ENCODE peak calls at places on chromosomes 6 and 20, in seven cellular contexts. C is IMR-90, I is mesenchymal stem cell, M is H9, N is trophoblast cell, L is neuronal stem cell, E is H1. Q is an unnamed sample.

GRCh38 chr20:38764563-38765355 is 16.5 kb downstream of the ACTR5 start:
- DNase-seq in C (peak; percentile 93), E (no peak), I (peak; percentile 83), L (no peak), N (peak; percentile 42), M (no peak), Q (peak; percentile 50)

GRCh38 chr6:141829566-141829965 is 303.2 kb upstream of the GJE1 start:
- DNase-seq in E (peak; percentile 36), C (no peak), I (no peak), N (no peak), L (peak; percentile 84), M (peak; percentile 46), Q (peak; percentile 35)

GRCh38 chr6:111928139-111928538 is 54.9 kb upstream of the FYN start:
- DNase-seq in C (no peak), M (no peak), I (no peak), E (no peak), N (no peak), L (no peak), Q (no peak)

GRCh38 chr6:142855877-142856606 is 88.9 kb downstream of the HIVEP2 start:
- DNase-seq in N (no peak), C (no peak), E (no peak), M (no peak), L (no peak), I (no peak), Q (no peak)

GRCh38 chr20:36792422-36792821 is 18.9 kb upstream of the DSN1 start:
- DNase-seq in L (peak; percentile 61), C (peak; percentile 72), N (peak; percentile 88), E (peak; percentile 56), I (peak; percentile 81), M (peak; percentile 84), Q (peak; percentile 94)

GRCh38 chr6:33716890-33717632 is 5.6 kb upstream of the UQCC2 start:
- DNase-seq in N (peak; percentile 11), L (no peak), M (no peak), C (no peak), I (no peak), E (no peak), Q (peak; percentile 65)

GRCh38 chr6:52925042-52925441 is 15.5 kb upstream of the GSTA3 start:
- DNase-seq in M (no peak), N (peak; percentile 28), L (no peak), C (no peak), I (no peak), E (no peak), Q (no peak)

GRCh38 chr20:14826926-14827325 is 489.5 kb upstream of the FLRT3 start:
- DNase-seq in L (no peak), N (no peak), M (no peak), E (no peak), C (no peak), I (no peak), Q (no peak)

GRCh38 chr20:62770111-62770910 is 26.0 kb upstream of the MRGBP start:
- DNase-seq in C (no peak), E (no peak), N (no peak), I (no peak), M (no peak), L (no peak), Q (no peak)

GRCh38 chr6:33851959-33852358 is 48.2 kb upstream of the MLN start:
- DNase-seq in L (peak; percentile 15), I (peak; percentile 33), N (peak; percentile 25), C (no peak), M (peak; percentile 94), E (peak; percentile 66), Q (peak; percentile 96)

GRCh38 chr6:169970306-169970988 is 219.0 kb downstream of the ERMARD start:
- DNase-seq in M (peak; percentile 21), C (no peak), L (no peak), I (no peak), N (peak; percentile 66), E (no peak), Q (peak; percentile 38)

GRCh38 chr6:17705778-17706579 is 746 bp downstream of the NUP153 start:
- DNase-seq in C (peak; percentile 67), M (peak; percentile 58), E (no peak), L (peak; percentile 69), N (peak; percentile 79), I (peak; percentile 85), Q (peak; percentile 81)

GRCh38 chr6:152811785-152812184 is 61.2 kb downstream of the VIP start:
- DNase-seq in M (no peak), I (no peak), C (no peak), N (no peak), E (no peak), L (no peak), Q (no peak)

GRCh38 chr6:137666202-137666774 is 172.1 kb upstream of the OLIG3 start:
- DNase-seq in C (no peak), N (no peak), M (no peak), I (peak; percentile 9), E (no peak), L (no peak), Q (no peak)

GRCh38 chr6:38760097-38760496 is 45.0 kb downstream of the DNAH8 start:
- DNase-seq in C (no peak), N (no peak), L (no peak), M (no peak), E (no peak), I (no peak), Q (no peak)

GRCh38 chr6:2103644-2104523 is 141.5 kb downstream of the GMDS start:
- DNase-seq in L (no peak), C (peak; percentile 69), M (no peak), E (no peak), N (peak; percentile 66), I (peak; percentile 33), Q (peak; percentile 19)

GRCh38 chr6:122735618-122736017 is 43.9 kb upstream of the FABP7 start:
- DNase-seq in E (no peak), N (peak; percentile 81), L (no peak), C (no peak), I (no peak), M (no peak), Q (no peak)

GRCh38 chr6:15538766-15539165 is 124.1 kb downstream of the DTNBP1 start:
- DNase-seq in M (no peak), L (no peak), N (no peak), C (no peak), I (no peak), E (no peak), Q (peak; percentile 80)

GRCh38 chr20:8875586-8875985 is 193.3 kb upstream of the PLCB4 start:
- DNase-seq in L (no peak), C (no peak), I (no peak), M (no peak), N (no peak), E (no peak), Q (no peak)

GRCh38 chr6:146546440-146546839 is 2.8 kb downstream of the RAB32 start:
- DNase-seq in C (peak; percentile 94), L (no peak), I (peak; percentile 80), N (peak; percentile 98), E (no peak), M (no peak), Q (peak; percentile 75)

GRCh38 chr6:135291288-135292116 is 110.4 kb downstream of the MYB start:
- DNase-seq in L (no peak), M (no peak), N (no peak), E (no peak), C (peak; percentile 24), I (peak; percentile 12), Q (peak; percentile 16)

GRCh38 chr20:58312836-58313235 is 3.3 kb downstream of the RAB22A start:
- DNase-seq in E (no peak), N (no peak), I (no peak), M (no peak), L (no peak), C (no peak), Q (no peak)

GRCh38 chr6:118890997-118891790 is 2.8 kb upstream of the ASF1A start:
- DNase-seq in M (no peak), C (no peak), N (no peak), E (no peak), L (no peak), I (no peak), Q (no peak)

GRCh38 chr6:148383658-148384417 is 41.2 kb downstream of the SASH1 start:
- DNase-seq in M (no peak), N (peak; percentile 26), E (no peak), C (no peak), L (no peak), I (no peak), Q (no peak)

GRCh38 chr20:38771621-38772020 is 23.4 kb downstream of the ACTR5 start:
- DNase-seq in C (no peak), N (no peak), L (no peak), E (no peak), I (no peak), M (no peak), Q (no peak)

GRCh38 chr6:108476381-108476780 is 84.3 kb upstream of the FOXO3 start:
- DNase-seq in I (no peak), E (no peak), L (no peak), C (no peak), M (no peak), N (no peak), Q (no peak)

GRCh38 chr6:91575032-91575431 is 988.2 kb upstream of the MAP3K7 start:
- DNase-seq in I (peak; percentile 32), N (no peak), M (no peak), E (no peak), L (no peak), C (peak; percentile 15), Q (no peak)

DNA sequence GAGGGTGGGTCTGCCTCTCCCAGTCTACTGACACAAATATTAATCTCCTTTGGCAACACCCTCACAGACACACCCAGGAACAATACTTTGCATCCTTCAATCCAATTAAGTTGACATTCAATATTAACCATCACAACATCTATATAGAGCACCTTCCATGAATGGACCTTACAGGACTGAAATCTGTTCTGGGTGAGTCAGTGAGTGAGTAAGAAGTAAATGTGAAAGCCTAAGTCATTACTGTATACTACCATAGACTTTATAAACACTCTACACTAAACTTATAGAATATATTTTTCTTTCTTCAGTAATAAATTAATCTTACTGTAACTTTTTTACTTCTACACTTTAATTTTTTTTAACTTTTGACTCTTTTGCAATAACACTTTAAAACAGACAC is 993.8 kb upstream of the MAP3K7 start:
- DNase-seq in C (peak; percentile 46), N (no peak), L (no peak), I (no peak), M (no peak), E (no peak), Q (no peak)
- H3K23ac ChIP-seq in C (no peak overlapping the region), N (no peak overlapping the region), L (no peak overlapping the region), I (no peak overlapping the region), M (no peak overlapping the region), E (no peak overlapping the region), Q (no peak overlapping the region)

DNA sequence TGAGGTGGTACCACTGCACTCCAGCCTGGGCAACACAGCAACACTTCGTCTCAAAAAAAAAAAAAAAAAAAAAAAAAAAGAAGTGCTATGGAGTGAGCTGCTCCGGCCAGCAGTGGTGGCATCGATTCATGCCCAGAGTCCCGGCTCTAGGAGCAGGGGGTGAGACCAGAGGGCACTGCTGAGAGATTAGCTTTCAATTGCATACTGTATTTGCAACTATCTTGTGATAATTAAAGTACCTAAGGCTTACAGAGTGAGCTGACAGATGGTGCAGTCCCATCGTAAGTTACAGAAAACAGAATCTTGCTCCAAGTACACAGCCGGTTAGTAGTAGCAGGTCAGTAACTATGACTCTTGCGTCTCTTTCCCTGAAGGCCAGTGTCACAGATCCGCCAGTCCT is 31.5 kb downstream of the TMEM14B start:
- DNase-seq in E (no peak), N (no peak), M (no peak), C (no peak), I (no peak), L (no peak), Q (no peak)
- H3K23ac ChIP-seq in E (no peak overlapping the region), N (no peak overlapping the region), M (no peak overlapping the region), C (no peak overlapping the region), I (no peak overlapping the region), L (no peak overlapping the region), Q (no peak overlapping the region)

GRCh38 chr6:168545428-168545827 is 104.4 kb downstream of the SMOC2 start:
- DNase-seq in M (no peak), L (no peak), N (no peak), E (no peak), C (no peak), I (no peak), Q (no peak)
- H3K23ac ChIP-seq in M (no peak overlapping the region), L (peak overlapping the region; percentile 86), N (no peak overlapping the region), E (no peak overlapping the region), C (no peak overlapping the region), I (no peak overlapping the region), Q (no peak overlapping the region)

GRCh38 chr6:4905858-4906257 is 98.0 kb downstream of the RPP40 start:
- DNase-seq in E (no peak), N (no peak), M (no peak), C (no peak), I (no peak), L (no peak), Q (no peak)
- H3K23ac ChIP-seq in E (no peak overlapping the region), N (no peak overlapping the region), M (no peak overlapping the region), C (no peak overlapping the region), I (no peak overlapping the region), L (no peak overlapping the region), Q (no peak overlapping the region)

Q was measured in mesendoderm.